ENCODE peak calls at places on chromosomes 1 and 21, in six cellular contexts. M, P, C, R, N and G are unnamed samples.

GRCh38 chr1:229578168-229579100 is 19.9 kb upstream of the ABCB10 start:
- DNase-seq in R (no peak), N (peak; percentile 30), M (no peak), C (no peak), P (no peak), G (no peak)

GRCh38 chr1:96979287-96979686 is 257.7 kb downstream of the PTBP2 start:
- DNase-seq in M (peak; percentile 12), R (no peak), N (peak; percentile 13), C (peak; percentile 32), P (no peak), G (no peak)

GRCh38 chr1:3174487-3175247 is 105.7 kb downstream of the PRDM16 start:
- DNase-seq in C (no peak), P (no peak), N (no peak), R (no peak), M (no peak), G (no peak)

GRCh38 chr1:207873055-207873890 is 37.7 kb downstream of the CD34 start:
- DNase-seq in M (no peak), C (no peak), N (no peak), P (no peak), R (no peak), G (no peak)

GRCh38 chr1:204449631-204450280 is 38.1 kb upstream of the PPP1R15B start:
- DNase-seq in M (no peak), R (no peak), P (no peak), N (no peak), C (no peak), G (no peak)

GRCh38 chr1:77283701-77284425 is 2.0 kb downstream of the AK5 start:
- DNase-seq in C (peak; percentile 18), M (no peak), R (no peak), N (peak; percentile 19), P (no peak), G (no peak)

GRCh38 chr1:164343189-164343588 is 215.8 kb upstream of the PBX1 start:
- DNase-seq in N (no peak), R (no peak), M (no peak), P (no peak), C (no peak), G (no peak)

GRCh38 chr1:203202431-203203245 is 16.1 kb upstream of the CHI3L1 start:
- DNase-seq in P (peak; percentile 70), M (no peak), C (peak; percentile 90), R (no peak), N (no peak), G (no peak)

GRCh38 chr1:89739844-89740216 is 81.0 kb upstream of the LRRC8D start:
- DNase-seq in C (no peak), N (no peak), R (no peak), M (no peak), P (no peak), G (no peak)

GRCh38 chr1:161209790-161210409 is 5.2 kb upstream of the FCER1G start:
- DNase-seq in P (peak; percentile 67), R (peak; percentile 56), M (peak; percentile 49), N (peak; percentile 85), C (peak; percentile 67), G (peak; percentile 52)

GRCh38 chr1:243475966-243476365 is 220.1 kb downstream of the SDCCAG8 start:
- DNase-seq in P (peak; percentile 76), N (no peak), R (no peak), C (peak; percentile 64), M (no peak), G (no peak)

GRCh38 chr1:43938892-43939587 is 5.4 kb downstream of the ARTN start:
- DNase-seq in C (no peak), N (no peak), P (no peak), M (no peak), R (no peak), G (no peak)

GRCh38 chr1:171160181-171160580 is 24.9 kb upstream of the FMO2 start:
- DNase-seq in R (no peak), P (no peak), N (no peak), C (no peak), M (no peak), G (no peak)

GRCh38 chr1:204084247-204084772 is 11.4 kb downstream of the SOX13 start:
- DNase-seq in N (no peak), P (no peak), R (no peak), C (no peak), M (peak; percentile 68), G (no peak)

GRCh38 chr1:31064685-31065309 is 720 bp downstream of the PUM1 start:
- DNase-seq in N (peak; percentile 51), C (peak; percentile 17), P (no peak), R (no peak), M (no peak), G (peak; percentile 42)

GRCh38 chr21:41011968-41012367 is 156.0 kb upstream of the BACE2 start:
- DNase-seq in N (no peak), R (no peak), P (no peak), C (no peak), M (no peak), G (no peak)

GRCh38 chr1:76433528-76433927 is 359.0 kb downstream of the ST6GALNAC3 start:
- DNase-seq in R (no peak), P (no peak), M (no peak), C (peak; percentile 20), N (no peak), G (no peak)

GRCh38 chr1:161885013-161885412 is 118.9 kb downstream of the ATF6 start:
- DNase-seq in M (no peak), N (peak; percentile 59), C (peak; percentile 93), P (peak; percentile 2), R (no peak), G (no peak)

GRCh38 chr1:100622037-100622436 is 84.1 kb downstream of the GPR88 start:
- DNase-seq in C (peak; percentile 99), P (peak; percentile 55), N (peak; percentile 93), M (no peak), R (no peak), G (no peak)

GRCh38 chr1:109516872-109517271 is 7.3 kb upstream of the AMIGO1 start:
- DNase-seq in M (no peak), C (peak; percentile 29), R (no peak), N (no peak), P (no peak), G (no peak)

GRCh38 chr1:166164995-166165660 is 1.7 kb downstream of the FAM78B start:
- DNase-seq in P (no peak), C (peak; percentile 28), N (peak; percentile 76), R (peak; percentile 2), M (peak; percentile 54), G (peak; percentile 16)

GRCh38 chr1:204130989-204131892 is 20.6 kb downstream of the ETNK2 start:
- DNase-seq in P (peak; percentile 87), R (no peak), N (peak; percentile 83), C (peak; percentile 89), M (no peak), G (no peak)

GRCh38 chr21:28871388-28872015 is 121.2 kb downstream of the LTN1 start:
- DNase-seq in N (no peak), C (peak; percentile 51), M (no peak), P (no peak), R (no peak), G (no peak)

GRCh38 chr1:117231748-117232373 is 21.1 kb upstream of the VTCN1 start:
- DNase-seq in M (no peak), C (no peak), R (no peak), N (no peak), P (no peak), G (no peak)

GRCh38 chr1:23168079-23168461 is 586 bp downstream of the LUZP1 start:
- DNase-seq in R (peak; percentile 40), M (no peak), C (no peak), P (no peak), N (peak; percentile 61), G (peak; percentile 23)

GRCh38 chr1:245566952-245567351 is 412.2 kb downstream of the KIF26B start:
- DNase-seq in R (no peak), P (no peak), C (no peak), N (no peak), M (no peak), G (no peak)

GRCh38 chr21:38487906-38488639 is 10.2 kb downstream of the ERG start:
- DNase-seq in P (no peak), N (no peak), M (no peak), R (no peak), C (no peak), G (no peak)

GRCh38 chr1:163203561-163203960 is 845 bp upstream of the RGS5 start:
- DNase-seq in N (no peak), M (no peak), P (no peak), C (peak; percentile 3), R (no peak), G (no peak)

GRCh38 chr1:190453550-190453949 is 24.1 kb downstream of the BRINP3 start:
- DNase-seq in P (no peak), R (no peak), N (no peak), M (no peak), C (peak; percentile 5), G (no peak)

GRCh38 chr1:30805301-30806003 is 47.9 kb upstream of the LAPTM5 start:
- DNase-seq in P (no peak), C (no peak), R (no peak), M (no peak), N (no peak), G (no peak)

GRCh38 chr1:45913183-45913924 is 109.9 kb downstream of the MAST2 start:
- DNase-seq in N (no peak), C (peak; percentile 96), M (no peak), P (peak; percentile 19), R (no peak), G (no peak)

GRCh38 chr1:227901906-227902640 is 45.7 kb downstream of the WNT9A start:
- DNase-seq in N (peak; percentile 26), R (no peak), P (no peak), M (no peak), C (peak; percentile 11), G (no peak)

GRCh38 chr1:209536843-209537242 is 46.7 kb upstream of the CAMK1G start:
- DNase-seq in N (no peak), R (no peak), M (no peak), P (no peak), C (no peak), G (no peak)

GRCh38 chr1:41493117-41493536 is 8.6 kb upstream of the EDN2 start:
- DNase-seq in M (no peak), C (peak; percentile 95), P (peak; percentile 72), N (peak; percentile 51), R (no peak), G (no peak)

GRCh38 chr1:111832521-111833155 is 76.9 kb downstream of the DDX20 start:
- DNase-seq in C (no peak), N (no peak), R (no peak), P (no peak), M (no peak), G (no peak)

GRCh38 chr1:33060579-33061083 is 20.3 kb upstream of the AZIN2 start:
- DNase-seq in R (no peak), M (no peak), C (peak; percentile 76), N (peak; percentile 50), P (peak; percentile 74), G (no peak)